ENCODE peak calls at places on chromosomes 16 and 17, in five cellular contexts. One of them, this sample, is unnamed.

GRCh38 chr17:3965123-3965800 is 1.0 kb upstream of the ATP2A3 start:
- DNase-seq in HEK293T: peak; percentile 51
- DNase-seq in T-cell: peak; percentile 47
- DNase-seq in natural killer cell treated with Interleukin-12 subunit alpha and Interleukin-12 subunit beta and Interleukin-15 and Interleukin-18, amount 100 ng/mL, for 72 hours: peak; percentile 72
- DNase-seq in AG08395: peak; percentile 55
- DNase-seq in this sample: peak; percentile 43

GRCh38 chr17:2054262-2054739 is 602 bp upstream of the HIC1 start:
- DNase-seq in T-cell: no peak
- DNase-seq in AG08395: no peak
- DNase-seq in natural killer cell treated with Interleukin-12 subunit alpha and Interleukin-12 subunit beta and Interleukin-15 and Interleukin-18, amount 100 ng/mL, for 72 hours: peak; percentile 82
- DNase-seq in HEK293T: peak; percentile 55
- DNase-seq in this sample: peak; percentile 77

GRCh38 chr17:50560931-50561750 is 626 bp downstream of the CACNA1G start:
- DNase-seq in natural killer cell treated with Interleukin-12 subunit alpha and Interleukin-12 subunit beta and Interleukin-15 and Interleukin-18, amount 100 ng/mL, for 72 hours: no peak
- DNase-seq in T-cell: no peak
- DNase-seq in AG08395: no peak
- DNase-seq in HEK293T: no peak
- DNase-seq in this sample: no peak

GRCh38 chr17:81417049-81417878 is 22.0 kb downstream of the BAHCC1 start:
- DNase-seq in T-cell: no peak
- DNase-seq in AG08395: peak; percentile 91
- DNase-seq in natural killer cell treated with Interleukin-12 subunit alpha and Interleukin-12 subunit beta and Interleukin-15 and Interleukin-18, amount 100 ng/mL, for 72 hours: no peak
- DNase-seq in HEK293T: no peak
- DNase-seq in this sample: peak; percentile 53

GRCh38 chr17:73062726-73063125 is 29.8 kb downstream of the SLC39A11 start:
- DNase-seq in HEK293T: no peak
- DNase-seq in T-cell: no peak
- DNase-seq in natural killer cell treated with Interleukin-12 subunit alpha and Interleukin-12 subunit beta and Interleukin-15 and Interleukin-18, amount 100 ng/mL, for 72 hours: no peak
- DNase-seq in AG08395: no peak
- DNase-seq in this sample: no peak

GRCh38 chr16:48382131-48382530 is 3.1 kb downstream of the SIAH1 start:
- DNase-seq in T-cell: no peak
- DNase-seq in AG08395: no peak
- DNase-seq in natural killer cell treated with Interleukin-12 subunit alpha and Interleukin-12 subunit beta and Interleukin-15 and Interleukin-18, amount 100 ng/mL, for 72 hours: no peak
- DNase-seq in HEK293T: no peak
- DNase-seq in this sample: no peak

GRCh38 chr17:21029515-21029914 is 13.3 kb downstream of the USP22 start:
- DNase-seq in natural killer cell treated with Interleukin-12 subunit alpha and Interleukin-12 subunit beta and Interleukin-15 and Interleukin-18, amount 100 ng/mL, for 72 hours: no peak
- DNase-seq in HEK293T: no peak
- DNase-seq in AG08395: no peak
- DNase-seq in T-cell: no peak
- DNase-seq in this sample: no peak

GRCh38 chr17:40191237-40192208 is 14.3 kb downstream of the RAPGEFL1 start:
- DNase-seq in AG08395: peak; percentile 89
- DNase-seq in T-cell: peak; percentile 45
- DNase-seq in HEK293T: peak; percentile 57
- DNase-seq in natural killer cell treated with Interleukin-12 subunit alpha and Interleukin-12 subunit beta and Interleukin-15 and Interleukin-18, amount 100 ng/mL, for 72 hours: peak; percentile 81
- DNase-seq in this sample: peak; percentile 91

GRCh38 chr16:88533945-88534641 is 36.1 kb upstream of the ZC3H18 start:
- DNase-seq in HEK293T: peak; percentile 72
- DNase-seq in natural killer cell treated with Interleukin-12 subunit alpha and Interleukin-12 subunit beta and Interleukin-15 and Interleukin-18, amount 100 ng/mL, for 72 hours: peak; percentile 75
- DNase-seq in AG08395: peak; percentile 93
- DNase-seq in T-cell: peak; percentile 81
- DNase-seq in this sample: peak; percentile 90

GRCh38 chr17:44044092-44044491 is 22.4 kb downstream of the LSM12 start:
- DNase-seq in AG08395: peak; percentile 45
- DNase-seq in natural killer cell treated with Interleukin-12 subunit alpha and Interleukin-12 subunit beta and Interleukin-15 and Interleukin-18, amount 100 ng/mL, for 72 hours: no peak
- DNase-seq in T-cell: no peak
- DNase-seq in HEK293T: no peak
- DNase-seq in this sample: no peak

GRCh38 chr17:2814499-2815341 is 18.5 kb downstream of the RAP1GAP2 start:
- DNase-seq in HEK293T: no peak
- DNase-seq in T-cell: peak; percentile 94
- DNase-seq in AG08395: no peak
- DNase-seq in natural killer cell treated with Interleukin-12 subunit alpha and Interleukin-12 subunit beta and Interleukin-15 and Interleukin-18, amount 100 ng/mL, for 72 hours: peak; percentile 82
- DNase-seq in this sample: peak; percentile 36

GRCh38 chr16:49788505-49788904 is 67.4 kb downstream of the ZNF423 start:
- DNase-seq in AG08395: no peak
- DNase-seq in HEK293T: no peak
- DNase-seq in natural killer cell treated with Interleukin-12 subunit alpha and Interleukin-12 subunit beta and Interleukin-15 and Interleukin-18, amount 100 ng/mL, for 72 hours: no peak
- DNase-seq in T-cell: no peak
- DNase-seq in this sample: no peak

GRCh38 chr16:2715519-2715918 is 4.5 kb downstream of the PRSS27 start:
- DNase-seq in AG08395: peak; percentile 62
- DNase-seq in T-cell: peak; percentile 79
- DNase-seq in natural killer cell treated with Interleukin-12 subunit alpha and Interleukin-12 subunit beta and Interleukin-15 and Interleukin-18, amount 100 ng/mL, for 72 hours: peak; percentile 85
- DNase-seq in HEK293T: no peak
- DNase-seq in this sample: peak; percentile 79

GRCh38 chr17:66302761-66303626 is 581 bp downstream of the PRKCA start:
- DNase-seq in natural killer cell treated with Interleukin-12 subunit alpha and Interleukin-12 subunit beta and Interleukin-15 and Interleukin-18, amount 100 ng/mL, for 72 hours: peak; percentile 65
- DNase-seq in AG08395: peak; percentile 33
- DNase-seq in HEK293T: peak; percentile 37
- DNase-seq in T-cell: peak; percentile 30
- DNase-seq in this sample: peak; percentile 81

GRCh38 chr17:60640503-60640902 is 37.1 kb upstream of the BCAS3 start:
- DNase-seq in HEK293T: no peak
- DNase-seq in AG08395: no peak
- DNase-seq in natural killer cell treated with Interleukin-12 subunit alpha and Interleukin-12 subunit beta and Interleukin-15 and Interleukin-18, amount 100 ng/mL, for 72 hours: no peak
- DNase-seq in T-cell: no peak
- DNase-seq in this sample: peak; percentile 20

GRCh38 chr16:70793851-70794502 is 7.0 kb downstream of the VAC14 start:
- DNase-seq in natural killer cell treated with Interleukin-12 subunit alpha and Interleukin-12 subunit beta and Interleukin-15 and Interleukin-18, amount 100 ng/mL, for 72 hours: no peak
- DNase-seq in HEK293T: no peak
- DNase-seq in AG08395: no peak
- DNase-seq in T-cell: no peak
- DNase-seq in this sample: no peak

GRCh38 chr17:50129946-50130777 is at the start of gene SAMD14:
- DNase-seq in AG08395: peak; percentile 73
- DNase-seq in natural killer cell treated with Interleukin-12 subunit alpha and Interleukin-12 subunit beta and Interleukin-15 and Interleukin-18, amount 100 ng/mL, for 72 hours: peak; percentile 71
- DNase-seq in T-cell: peak; percentile 34
- DNase-seq in HEK293T: peak; percentile 61
- DNase-seq in this sample: peak; percentile 60

GRCh38 chr17:38748329-38749221 is at the start of gene PCGF2:
- DNase-seq in natural killer cell treated with Interleukin-12 subunit alpha and Interleukin-12 subunit beta and Interleukin-15 and Interleukin-18, amount 100 ng/mL, for 72 hours: no peak
- DNase-seq in HEK293T: peak; percentile 70
- DNase-seq in T-cell: no peak
- DNase-seq in AG08395: peak; percentile 82
- DNase-seq in this sample: peak; percentile 95

GRCh38 chr16:1691276-1691675 is 13.2 kb downstream of the JPT2 start:
- DNase-seq in T-cell: no peak
- DNase-seq in AG08395: peak; percentile 30
- DNase-seq in HEK293T: no peak
- DNase-seq in natural killer cell treated with Interleukin-12 subunit alpha and Interleukin-12 subunit beta and Interleukin-15 and Interleukin-18, amount 100 ng/mL, for 72 hours: no peak
- DNase-seq in this sample: peak; percentile 42

GRCh38 chr17:57406131-57406980 is 150.0 kb downstream of the MSI2 start:
- DNase-seq in natural killer cell treated with Interleukin-12 subunit alpha and Interleukin-12 subunit beta and Interleukin-15 and Interleukin-18, amount 100 ng/mL, for 72 hours: no peak
- DNase-seq in HEK293T: no peak
- DNase-seq in T-cell: no peak
- DNase-seq in AG08395: no peak
- DNase-seq in this sample: peak; percentile 98

GRCh38 chr16:80231888-80232287 is 308.9 kb upstream of the DYNLRB2 start:
- DNase-seq in natural killer cell treated with Interleukin-12 subunit alpha and Interleukin-12 subunit beta and Interleukin-15 and Interleukin-18, amount 100 ng/mL, for 72 hours: no peak
- DNase-seq in HEK293T: no peak
- DNase-seq in T-cell: no peak
- DNase-seq in AG08395: peak; percentile 88
- DNase-seq in this sample: peak; percentile 83

GRCh38 chr17:55527520-55528118 is 16.4 kb upstream of the SMIM36 start:
- DNase-seq in AG08395: peak; percentile 48
- DNase-seq in T-cell: no peak
- DNase-seq in HEK293T: peak; percentile 33
- DNase-seq in natural killer cell treated with Interleukin-12 subunit alpha and Interleukin-12 subunit beta and Interleukin-15 and Interleukin-18, amount 100 ng/mL, for 72 hours: no peak
- DNase-seq in this sample: peak; percentile 64

GRCh38 chr17:77427471-77427991 is 286.8 kb downstream of the SEC14L1 start:
- DNase-seq in AG08395: peak; percentile 69
- DNase-seq in T-cell: no peak
- DNase-seq in HEK293T: no peak
- DNase-seq in natural killer cell treated with Interleukin-12 subunit alpha and Interleukin-12 subunit beta and Interleukin-15 and Interleukin-18, amount 100 ng/mL, for 72 hours: no peak
- DNase-seq in this sample: peak; percentile 89

GRCh38 chr16:50498756-50499155 is 49.4 kb upstream of the NKD1 start:
- DNase-seq in T-cell: no peak
- DNase-seq in HEK293T: no peak
- DNase-seq in AG08395: peak; percentile 21
- DNase-seq in natural killer cell treated with Interleukin-12 subunit alpha and Interleukin-12 subunit beta and Interleukin-15 and Interleukin-18, amount 100 ng/mL, for 72 hours: no peak
- DNase-seq in this sample: peak; percentile 12

GRCh38 chr16:57069635-57070350 is 22.6 kb upstream of the CPNE2 start:
- DNase-seq in natural killer cell treated with Interleukin-12 subunit alpha and Interleukin-12 subunit beta and Interleukin-15 and Interleukin-18, amount 100 ng/mL, for 72 hours: no peak
- DNase-seq in HEK293T: no peak
- DNase-seq in T-cell: no peak
- DNase-seq in AG08395: no peak
- DNase-seq in this sample: no peak

GRCh38 chr17:58335779-58336455 is 7.3 kb upstream of the TSPOAP1 start:
- DNase-seq in T-cell: peak; percentile 56
- DNase-seq in AG08395: no peak
- DNase-seq in natural killer cell treated with Interleukin-12 subunit alpha and Interleukin-12 subunit beta and Interleukin-15 and Interleukin-18, amount 100 ng/mL, for 72 hours: peak; percentile 73
- DNase-seq in HEK293T: no peak
- DNase-seq in this sample: no peak